ENCODE peak calls at places on chromosomes 5 and 9, in eight cellular contexts. One of them, this sample, is unnamed.

GRCh38 chr9:14910178-14910805 is at the start of gene FREM1:
- DNase-seq in retinal pigment epithelial cell: no peak
- DNase-seq in ovary: peak; percentile 20
- DNase-seq in endothelial cell: peak; percentile 38
- DNase-seq in vagina: no peak
- DNase-seq in cardiac muscle cell: peak; percentile 67
- DNase-seq in fibroblast of mammary gland: peak; percentile 37
- DNase-seq in esophagus squamous epithelium: no peak
- DNase-seq in this sample: no peak

GRCh38 chr9:78041971-78042370 is 10.4 kb upstream of the GNAQ start:
- DNase-seq in cardiac muscle cell: no peak
- DNase-seq in fibroblast of mammary gland: no peak
- DNase-seq in vagina: no peak
- DNase-seq in esophagus squamous epithelium: no peak
- DNase-seq in endothelial cell: no peak
- DNase-seq in retinal pigment epithelial cell: no peak
- DNase-seq in ovary: no peak
- DNase-seq in this sample: no peak

GRCh38 chr9:86355814-86356213 is 1.6 kb upstream of the TUT7 start:
- DNase-seq in vagina: no peak
- DNase-seq in fibroblast of mammary gland: no peak
- DNase-seq in esophagus squamous epithelium: no peak
- DNase-seq in cardiac muscle cell: no peak
- DNase-seq in ovary: no peak
- DNase-seq in endothelial cell: no peak
- DNase-seq in retinal pigment epithelial cell: no peak
- DNase-seq in this sample: peak; percentile 54

GRCh38 chr5:6399978-6400910 is 21.9 kb upstream of the MED10 start:
- DNase-seq in esophagus squamous epithelium: no peak
- DNase-seq in ovary: no peak
- DNase-seq in endothelial cell: no peak
- DNase-seq in vagina: peak; percentile 95
- DNase-seq in retinal pigment epithelial cell: no peak
- DNase-seq in fibroblast of mammary gland: peak; percentile 87
- DNase-seq in cardiac muscle cell: peak; percentile 47
- DNase-seq in this sample: peak; percentile 76

GRCh38 chr9:113631811-113632665 is 168.5 kb downstream of the RGS3 start:
- DNase-seq in vagina: no peak
- DNase-seq in ovary: peak; percentile 3
- DNase-seq in fibroblast of mammary gland: no peak
- DNase-seq in esophagus squamous epithelium: no peak
- DNase-seq in cardiac muscle cell: no peak
- DNase-seq in retinal pigment epithelial cell: no peak
- DNase-seq in endothelial cell: no peak
- DNase-seq in this sample: no peak

GRCh38 chr5:137752873-137753226 is 1.3 kb downstream of the HNRNPA0 start:
- DNase-seq in cardiac muscle cell: peak; percentile 44
- DNase-seq in vagina: no peak
- DNase-seq in esophagus squamous epithelium: no peak
- DNase-seq in ovary: peak; percentile 11
- DNase-seq in fibroblast of mammary gland: no peak
- DNase-seq in retinal pigment epithelial cell: no peak
- DNase-seq in endothelial cell: peak; percentile 13
- DNase-seq in this sample: peak; percentile 47

GRCh38 chr5:141598389-141599360 is 20.1 kb downstream of the DIAPH1 start:
- DNase-seq in endothelial cell: no peak
- DNase-seq in esophagus squamous epithelium: no peak
- DNase-seq in fibroblast of mammary gland: peak; percentile 84
- DNase-seq in cardiac muscle cell: no peak
- DNase-seq in ovary: no peak
- DNase-seq in retinal pigment epithelial cell: no peak
- DNase-seq in vagina: no peak
- DNase-seq in this sample: no peak

GRCh38 chr5:61051267-61051666 is 106.3 kb downstream of the NDUFAF2 start:
- DNase-seq in ovary: no peak
- DNase-seq in esophagus squamous epithelium: no peak
- DNase-seq in vagina: no peak
- DNase-seq in fibroblast of mammary gland: peak; percentile 68
- DNase-seq in cardiac muscle cell: peak; percentile 45
- DNase-seq in endothelial cell: no peak
- DNase-seq in retinal pigment epithelial cell: peak; percentile 44
- DNase-seq in this sample: peak; percentile 55

GRCh38 chr9:2024888-2025781 is 10.0 kb downstream of the SMARCA2 start:
- DNase-seq in fibroblast of mammary gland: no peak
- DNase-seq in vagina: no peak
- DNase-seq in retinal pigment epithelial cell: no peak
- DNase-seq in endothelial cell: no peak
- DNase-seq in ovary: no peak
- DNase-seq in cardiac muscle cell: peak; percentile 15
- DNase-seq in esophagus squamous epithelium: no peak
- DNase-seq in this sample: no peak

GRCh38 chr5:89991592-89991991 is 418.0 kb downstream of the CETN3 start:
- DNase-seq in retinal pigment epithelial cell: no peak
- DNase-seq in endothelial cell: no peak
- DNase-seq in esophagus squamous epithelium: no peak
- DNase-seq in cardiac muscle cell: no peak
- DNase-seq in vagina: no peak
- DNase-seq in ovary: no peak
- DNase-seq in fibroblast of mammary gland: no peak
- DNase-seq in this sample: no peak

GRCh38 chr5:163504091-163504931 is 1.1 kb upstream of the MAT2B start:
- DNase-seq in fibroblast of mammary gland: peak; percentile 65
- DNase-seq in esophagus squamous epithelium: no peak
- DNase-seq in endothelial cell: peak; percentile 14
- DNase-seq in ovary: peak; percentile 36
- DNase-seq in vagina: no peak
- DNase-seq in retinal pigment epithelial cell: peak; percentile 60
- DNase-seq in cardiac muscle cell: peak; percentile 75
- DNase-seq in this sample: peak; percentile 75

GRCh38 chr5:64149268-64149667 is 16.4 kb upstream of the RNF180 start:
- DNase-seq in vagina: no peak
- DNase-seq in endothelial cell: no peak
- DNase-seq in esophagus squamous epithelium: no peak
- DNase-seq in cardiac muscle cell: no peak
- DNase-seq in fibroblast of mammary gland: peak; percentile 3
- DNase-seq in ovary: no peak
- DNase-seq in retinal pigment epithelial cell: no peak
- DNase-seq in this sample: no peak

GRCh38 chr5:78698218-78698751 is 49.7 kb upstream of the LHFPL2 start:
- DNase-seq in esophagus squamous epithelium: no peak
- DNase-seq in retinal pigment epithelial cell: no peak
- DNase-seq in ovary: no peak
- DNase-seq in vagina: no peak
- DNase-seq in endothelial cell: no peak
- DNase-seq in cardiac muscle cell: peak; percentile 87
- DNase-seq in fibroblast of mammary gland: peak; percentile 71
- DNase-seq in this sample: peak; percentile 39

GRCh38 chr9:137618105-137619067 is at the start of gene EHMT1:
- DNase-seq in retinal pigment epithelial cell: no peak
- DNase-seq in esophagus squamous epithelium: no peak
- DNase-seq in vagina: no peak
- DNase-seq in fibroblast of mammary gland: peak; percentile 75
- DNase-seq in endothelial cell: peak; percentile 96
- DNase-seq in ovary: peak; percentile 84
- DNase-seq in cardiac muscle cell: peak; percentile 90
- DNase-seq in this sample: peak; percentile 83
- TF ChIP-seq CTCF in retinal pigment epithelial cell: no peak
- TF ChIP-seq CTCF in esophagus squamous epithelium: peak; percentile 20
- TF ChIP-seq CTCF in vagina: no peak
- TF ChIP-seq CTCF in fibroblast of mammary gland: no peak
- TF ChIP-seq CTCF in endothelial cell: no peak
- TF ChIP-seq CTCF in ovary: no peak
- TF ChIP-seq CTCF in cardiac muscle cell: no peak
- TF ChIP-seq CTCF in this sample: no peak

GRCh38 chr9:109967651-109968331 is 187.8 kb downstream of the PALM2AKAP2 start:
- DNase-seq in vagina: no peak
- DNase-seq in esophagus squamous epithelium: no peak
- DNase-seq in fibroblast of mammary gland: no peak
- DNase-seq in endothelial cell: no peak
- DNase-seq in retinal pigment epithelial cell: no peak
- DNase-seq in cardiac muscle cell: no peak
- DNase-seq in ovary: no peak
- DNase-seq in this sample: no peak

GRCh38 chr9:109968332-109968657 is 188.3 kb downstream of the PALM2AKAP2 start:
- DNase-seq in endothelial cell: no peak
- DNase-seq in retinal pigment epithelial cell: no peak
- DNase-seq in esophagus squamous epithelium: no peak
- DNase-seq in fibroblast of mammary gland: no peak
- DNase-seq in cardiac muscle cell: no peak
- DNase-seq in vagina: no peak
- DNase-seq in ovary: no peak
- DNase-seq in this sample: no peak

GRCh38 chr9:109966643-109967368 is 186.8 kb downstream of the PALM2AKAP2 start:
- DNase-seq in fibroblast of mammary gland: no peak
- DNase-seq in ovary: no peak
- DNase-seq in retinal pigment epithelial cell: no peak
- DNase-seq in esophagus squamous epithelium: no peak
- DNase-seq in cardiac muscle cell: no peak
- DNase-seq in vagina: no peak
- DNase-seq in endothelial cell: no peak
- DNase-seq in this sample: no peak

GRCh38 chr9:109969559-109970237 is 189.7 kb downstream of the PALM2AKAP2 start:
- DNase-seq in endothelial cell: peak; percentile 26
- DNase-seq in vagina: no peak
- DNase-seq in retinal pigment epithelial cell: no peak
- DNase-seq in fibroblast of mammary gland: no peak
- DNase-seq in cardiac muscle cell: no peak
- DNase-seq in ovary: no peak
- DNase-seq in esophagus squamous epithelium: no peak
- DNase-seq in this sample: no peak

GRCh38 chr9:109968702-109969450 is 188.9 kb downstream of the PALM2AKAP2 start:
- DNase-seq in retinal pigment epithelial cell: no peak
- DNase-seq in esophagus squamous epithelium: no peak
- DNase-seq in fibroblast of mammary gland: peak; percentile 38
- DNase-seq in vagina: no peak
- DNase-seq in ovary: no peak
- DNase-seq in endothelial cell: peak; percentile 18
- DNase-seq in cardiac muscle cell: peak; percentile 60
- DNase-seq in this sample: peak; percentile 26
- TF ChIP-seq CTCF in retinal pigment epithelial cell: peak; percentile 21
- TF ChIP-seq CTCF in esophagus squamous epithelium: no peak
- TF ChIP-seq CTCF in fibroblast of mammary gland: peak; percentile 9
- TF ChIP-seq CTCF in vagina: no peak
- TF ChIP-seq CTCF in ovary: no peak
- TF ChIP-seq CTCF in endothelial cell: no peak
- TF ChIP-seq CTCF in cardiac muscle cell: peak; percentile 44
- TF ChIP-seq CTCF in this sample: peak; percentile 14

GRCh38 chr9:88037285-88037845 is 63.0 kb upstream of the CDK20 start:
- DNase-seq in cardiac muscle cell: no peak
- DNase-seq in fibroblast of mammary gland: no peak
- DNase-seq in vagina: no peak
- DNase-seq in esophagus squamous epithelium: no peak
- DNase-seq in endothelial cell: no peak
- DNase-seq in ovary: no peak
- DNase-seq in retinal pigment epithelial cell: no peak
- DNase-seq in this sample: no peak

GRCh38 chr9:88045686-88046085 is 71.4 kb upstream of the CDK20 start:
- DNase-seq in esophagus squamous epithelium: no peak
- DNase-seq in endothelial cell: no peak
- DNase-seq in cardiac muscle cell: no peak
- DNase-seq in retinal pigment epithelial cell: no peak
- DNase-seq in ovary: no peak
- DNase-seq in vagina: no peak
- DNase-seq in fibroblast of mammary gland: no peak
- DNase-seq in this sample: no peak

GRCh38 chr9:88044200-88044599 is 69.9 kb upstream of the CDK20 start:
- DNase-seq in esophagus squamous epithelium: no peak
- DNase-seq in cardiac muscle cell: no peak
- DNase-seq in endothelial cell: no peak
- DNase-seq in ovary: no peak
- DNase-seq in vagina: no peak
- DNase-seq in fibroblast of mammary gland: no peak
- DNase-seq in retinal pigment epithelial cell: no peak
- DNase-seq in this sample: no peak

GRCh38 chr9:88043647-88044046 is 69.3 kb upstream of the CDK20 start:
- DNase-seq in vagina: no peak
- DNase-seq in ovary: no peak
- DNase-seq in endothelial cell: no peak
- DNase-seq in fibroblast of mammary gland: no peak
- DNase-seq in retinal pigment epithelial cell: no peak
- DNase-seq in cardiac muscle cell: no peak
- DNase-seq in esophagus squamous epithelium: no peak
- DNase-seq in this sample: no peak

GRCh38 chr9:88041447-88041846 is 67.1 kb upstream of the CDK20 start:
- DNase-seq in ovary: no peak
- DNase-seq in fibroblast of mammary gland: peak; percentile 21
- DNase-seq in endothelial cell: no peak
- DNase-seq in retinal pigment epithelial cell: no peak
- DNase-seq in vagina: no peak
- DNase-seq in esophagus squamous epithelium: no peak
- DNase-seq in cardiac muscle cell: peak; percentile 48
- DNase-seq in this sample: peak; percentile 11
- TF ChIP-seq CTCF in ovary: no peak
- TF ChIP-seq CTCF in fibroblast of mammary gland: peak; percentile 66
- TF ChIP-seq CTCF in endothelial cell: no peak
- TF ChIP-seq CTCF in retinal pigment epithelial cell: peak; percentile 43
- TF ChIP-seq CTCF in vagina: no peak
- TF ChIP-seq CTCF in esophagus squamous epithelium: no peak
- TF ChIP-seq CTCF in cardiac muscle cell: peak; percentile 61
- TF ChIP-seq CTCF in this sample: peak; percentile 11

GRCh38 chr9:134329886-134330285 is 3.6 kb downstream of the RXRA start:
- DNase-seq in ovary: no peak
- DNase-seq in cardiac muscle cell: no peak
- DNase-seq in fibroblast of mammary gland: no peak
- DNase-seq in endothelial cell: no peak
- DNase-seq in retinal pigment epithelial cell: no peak
- DNase-seq in vagina: no peak
- DNase-seq in esophagus squamous epithelium: no peak
- DNase-seq in this sample: peak; percentile 27

GRCh38 chr9:134329576-134329855 is 3.3 kb downstream of the RXRA start:
- DNase-seq in endothelial cell: no peak
- DNase-seq in esophagus squamous epithelium: no peak
- DNase-seq in ovary: no peak
- DNase-seq in cardiac muscle cell: no peak
- DNase-seq in retinal pigment epithelial cell: no peak
- DNase-seq in fibroblast of mammary gland: no peak
- DNase-seq in vagina: no peak
- DNase-seq in this sample: no peak

GRCh38 chr9:134328841-134329575 is 2.8 kb downstream of the RXRA start:
- DNase-seq in esophagus squamous epithelium: no peak
- DNase-seq in cardiac muscle cell: peak; percentile 52
- DNase-seq in fibroblast of mammary gland: peak; percentile 50
- DNase-seq in vagina: no peak
- DNase-seq in endothelial cell: no peak
- DNase-seq in retinal pigment epithelial cell: no peak
- DNase-seq in ovary: peak; percentile 66
- DNase-seq in this sample: no peak

GRCh38 chr9:134331186-134332025 is 5.2 kb downstream of the RXRA start:
- DNase-seq in ovary: no peak
- DNase-seq in vagina: no peak
- DNase-seq in endothelial cell: no peak
- DNase-seq in cardiac muscle cell: no peak
- DNase-seq in retinal pigment epithelial cell: no peak
- DNase-seq in fibroblast of mammary gland: no peak
- DNase-seq in esophagus squamous epithelium: no peak
- DNase-seq in this sample: no peak

DNA sequence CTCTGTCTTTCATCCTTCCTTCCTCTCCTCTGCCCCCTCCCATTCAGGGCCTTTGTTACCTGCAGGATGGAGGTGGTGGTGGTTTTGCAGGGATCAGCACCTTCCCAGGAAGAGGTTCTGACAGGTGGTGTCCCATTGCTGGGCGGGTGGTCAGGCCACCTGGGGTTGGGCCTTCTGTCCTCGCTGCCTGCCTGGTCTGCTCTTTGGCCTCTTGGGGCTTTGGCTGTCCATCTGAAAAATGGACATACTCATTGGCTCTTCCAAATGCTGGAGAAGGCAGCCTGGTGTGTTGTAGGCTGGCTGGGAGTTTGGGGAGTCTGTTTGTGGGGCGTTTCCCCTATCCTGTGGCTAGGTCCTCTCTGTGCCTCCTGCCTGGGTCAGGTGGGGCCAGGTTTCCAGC is 4.3 kb downstream of the RXRA start:
- DNase-seq in vagina: no peak
- DNase-seq in retinal pigment epithelial cell: no peak
- DNase-seq in cardiac muscle cell: no peak
- DNase-seq in ovary: no peak
- DNase-seq in endothelial cell: no peak
- DNase-seq in fibroblast of mammary gland: no peak
- DNase-seq in esophagus squamous epithelium: no peak
- DNase-seq in this sample: no peak
- TF ChIP-seq CTCF in vagina: no peak
- TF ChIP-seq CTCF in retinal pigment epithelial cell: no peak
- TF ChIP-seq CTCF in cardiac muscle cell: no peak
- TF ChIP-seq CTCF in ovary: no peak
- TF ChIP-seq CTCF in endothelial cell: no peak
- TF ChIP-seq CTCF in fibroblast of mammary gland: no peak
- TF ChIP-seq CTCF in esophagus squamous epithelium: no peak
- TF ChIP-seq CTCF in this sample: no peak